ENCODE peak calls at places on chromosome 19, in seven cellular contexts. I is PC-3; Y is M059J; H is stomach; T is activated CD8-positive, alpha-beta T cell treated with anti-CD3 and anti-CD28 coated beads, Interleukin-2, amount 10 ng/mL, durations not matched to agents 7 days and 5 days; R is activated naive CD8-positive, alpha-beta T cell treated with anti-CD3 and anti-CD28 coated beads, Interleukin-2, amount 50 U/mL, for 24 hours; F is coronary artery. M is an unnamed sample.

GRCh38 chr19:33794578-33795369 is 1.9 kb upstream of the KCTD15 start:
- DNase-seq in I (no peak), F (no peak), H (no peak), R (no peak), Y (no peak), T (no peak), M (peak)

GRCh38 chr19:52898101-52898500 is 666 bp upstream of the ZNF320 start:
- DNase-seq in T (no peak), F (no peak), I (no peak), Y (no peak), H (no peak), R (no peak), M (no peak)

GRCh38 chr19:50320051-50320450 is 9.1 kb downstream of the KCNC3 start:
- DNase-seq in I (no peak), Y (no peak), H (no peak), R (no peak), F (no peak), T (no peak), M (no peak)

GRCh38 chr19:40009674-40010073 is 12.8 kb downstream of the ZNF546 start:
- DNase-seq in T (no peak), Y (no peak), F (no peak), I (no peak), R (no peak), H (no peak), M (no peak)

GRCh38 chr19:54662730-54663129 is at the start of gene LILRB4:
- DNase-seq in I (no peak), Y (no peak), H (no peak), F (no peak), R (no peak), T (no peak), M (no peak)

GRCh38 chr19:55528030-55528801 is 8.7 kb downstream of the SBK2 start:
- DNase-seq in Y (no peak), H (no peak), I (peak), T (no peak), R (no peak), F (no peak), M (peak)

GRCh38 chr19:50869479-50869878 is 3.8 kb upstream of the KLK2 start:
- DNase-seq in H (no peak), T (no peak), I (no peak), F (no peak), R (no peak), Y (no peak), M (no peak)

GRCh38 chr19:5950744-5951143 is 27.2 kb downstream of the RANBP3 start:
- DNase-seq in Y (no peak), F (no peak), I (no peak), R (no peak), T (no peak), H (no peak), M (no peak)

GRCh38 chr19:35013820-35014754 is 14.0 kb downstream of the GRAMD1A start:
- DNase-seq in Y (no peak), T (peak), H (no peak), I (no peak), R (peak), F (peak), M (no peak)

GRCh38 chr19:13034636-13035035 is 39.4 kb downstream of the NFIX start:
- DNase-seq in F (no peak), R (no peak), H (no peak), T (no peak), Y (peak), I (peak), M (no peak)

GRCh38 chr19:10332965-10333757 is at the start of gene RAVER1:
- DNase-seq in T (peak), R (peak), F (peak), H (peak), I (peak), Y (peak), M (peak)

GRCh38 chr19:31529121-31529520 is 179.9 kb upstream of the TSHZ3 start:
- DNase-seq in F (no peak), H (no peak), T (no peak), Y (peak), R (no peak), I (no peak), M (no peak)

GRCh38 chr19:16381756-16382401 is 57.3 kb downstream of the KLF2 start:
- DNase-seq in F (peak), H (no peak), I (no peak), T (no peak), R (no peak), Y (no peak), M (no peak)

GRCh38 chr19:14267224-14267741 is 61.3 kb upstream of the ADGRL1 start:
- DNase-seq in R (no peak), F (no peak), H (no peak), T (no peak), I (no peak), Y (no peak), M (no peak)

GRCh38 chr19:4474504-4475136 is 2.5 kb downstream of the HDGFL2 start:
- DNase-seq in T (peak), Y (no peak), F (no peak), H (no peak), I (peak), R (peak), M (peak)

GRCh38 chr19:19053508-19054314 is 10.1 kb upstream of the SLC25A42 start:
- DNase-seq in H (peak), I (peak), R (peak), F (no peak), T (peak), Y (peak), M (peak)

GRCh38 chr19:10831980-10832658 is 3.9 kb downstream of the TMED1 start:
- DNase-seq in H (no peak), R (no peak), Y (no peak), I (no peak), T (no peak), F (no peak), M (no peak)

GRCh38 chr19:343941-344624 is 513 bp downstream of the MIER2 start:
- DNase-seq in I (no peak), R (peak), T (peak), H (no peak), F (no peak), Y (peak), M (peak)

GRCh38 chr19:57708641-57709354 is at the start of gene ZNF154:
- DNase-seq in R (peak), F (no peak), T (peak), H (no peak), Y (no peak), I (no peak), M (peak)

GRCh38 chr19:56126983-56127780 is 6.1 kb upstream of the ZNF787 start:
- DNase-seq in Y (no peak), I (no peak), T (no peak), H (no peak), F (no peak), R (no peak), M (no peak)

GRCh38 chr19:41928754-41929535 is 696 bp upstream of the ERFL start:
- DNase-seq in T (peak), R (no peak), Y (no peak), H (no peak), F (no peak), I (no peak), M (no peak)

GRCh38 chr19:46813570-46814358 is 25.4 kb upstream of the SLC1A5 start:
- DNase-seq in H (peak), I (peak), Y (peak), T (no peak), F (peak), R (no peak), M (peak)

GRCh38 chr19:18601875-18602274 is 4.7 kb downstream of the CRLF1 start:
- DNase-seq in Y (no peak), R (no peak), F (no peak), I (no peak), T (no peak), H (no peak), M (no peak)

GRCh38 chr19:54517483-54517882 is 14.9 kb downstream of the LAIR2 start:
- DNase-seq in H (peak), F (no peak), I (peak), Y (peak), R (peak), T (peak), M (peak)

GRCh38 chr19:5093953-5094718 is 125.2 kb downstream of the KDM4B start:
- DNase-seq in Y (no peak), I (no peak), T (no peak), F (no peak), R (no peak), H (no peak), M (no peak)

GRCh38 chr19:55179570-55180484 is at the start of gene SYT5:
- DNase-seq in H (peak), F (no peak), T (peak), R (peak), I (peak), Y (peak), M (no peak)

GRCh38 chr19:18478545-18479311 is 40.8 kb upstream of the ISYNA1 start:
- DNase-seq in F (no peak), I (peak), Y (peak), H (peak), R (peak), T (peak), M (peak)

GRCh38 chr19:8617984-8618383 is 7.5 kb upstream of the ADAMTS10 start:
- DNase-seq in R (no peak), H (no peak), F (no peak), Y (no peak), I (no peak), T (no peak), M (no peak)

GRCh38 chr19:37691881-37692504 is 27.6 kb downstream of the ZNF607 start:
- DNase-seq in H (peak), T (peak), F (peak), I (no peak), R (peak), Y (no peak), M (peak)

GRCh38 chr19:41606215-41606837 is 20.5 kb downstream of the CEACAM4 start:
- DNase-seq in I (no peak), T (no peak), R (no peak), H (peak), F (no peak), Y (no peak), M (no peak)

GRCh38 chr19:50661087-50661486 is 11.8 kb downstream of the C19orf81 start:
- DNase-seq in Y (no peak), I (no peak), H (no peak), F (no peak), R (no peak), T (no peak), M (no peak)

GRCh38 chr19:39349326-39349725 is 7.1 kb downstream of the SAMD4B start:
- DNase-seq in I (no peak), T (no peak), F (no peak), H (no peak), R (no peak), Y (no peak), M (no peak)